ENCODE peak calls at places on chromosomes 4 and X, in seven cellular contexts. J is NB4; D is GM04503; A is non-pigmented ciliary epithelial cell; Z is AG10803; T is NCI-H510A treated with DMSO at 0.1 percent for 48 hours; U is stimulated activated CD4-positive, alpha-beta T cell treated with anti-CD3 and anti-CD28 coated beads, Interleukin-15, amount 100 ng/mL, for 1 hour. C is an unnamed sample.

GRCh38 chr4:17577660-17578481 is 873 bp downstream of the LAP3 start:
- DNase-seq in J (peak), D (no peak), A (no peak), Z (peak), T (peak), U (peak), C (no peak)

GRCh38 chrX:150935466-150935865 is 37.0 kb upstream of the CD99L2 start:
- DNase-seq in J (no peak), D (peak), A (no peak), Z (peak), T (no peak), U (no peak), C (no peak)

GRCh38 chrX:74492720-74493201 is 71.5 kb downstream of the SLC16A2 start:
- DNase-seq in J (peak), D (no peak), A (no peak), Z (no peak), T (no peak), U (no peak), C (no peak)

GRCh38 chr4:121814756-121815155 is 8.9 kb downstream of the CCNA2 start:
- DNase-seq in J (no peak), D (no peak), A (no peak), Z (peak), T (no peak), U (no peak), C (no peak)

GRCh38 chr4:118284169-118284568 is 68.6 kb downstream of the PRSS12 start:
- DNase-seq in J (peak), D (no peak), A (no peak), Z (no peak), T (no peak), U (no peak), C (no peak)

GRCh38 chrX:53253293-53254020 is 27.9 kb downstream of the IQSEC2 start:
- DNase-seq in J (no peak), D (no peak), A (no peak), Z (no peak), T (no peak), U (no peak), C (no peak)

GRCh38 chrX:13552892-13553291 is 16.5 kb upstream of the EGFL6 start:
- DNase-seq in J (no peak), D (no peak), A (no peak), Z (no peak), T (no peak), U (no peak), C (no peak)

GRCh38 chrX:22795680-22796079 is 204.1 kb upstream of the DDX53 start:
- DNase-seq in J (no peak), D (no peak), A (no peak), Z (no peak), T (no peak), U (no peak), C (no peak)

GRCh38 chr4:73901031-73901430 is 31.8 kb downstream of the CXCL1 start:
- DNase-seq in J (no peak), D (peak), A (no peak), Z (peak), T (no peak), U (no peak), C (no peak)

GRCh38 chr4:3311489-3312171 is 18.8 kb downstream of the RGS12 start:
- DNase-seq in J (no peak), D (no peak), A (no peak), Z (no peak), T (no peak), U (no peak), C (no peak)

GRCh38 chr4:61628282-61628681 is 428.2 kb downstream of the ADGRL3 start:
- DNase-seq in J (no peak), D (no peak), A (no peak), Z (no peak), T (no peak), U (no peak), C (no peak)